ENCODE peak calls at places on chromosomes 16 and 17, in eight cellular contexts. One of them, this sample, is unnamed.

GRCh38 chr17:72590382-72590781 is 469.6 kb downstream of the SOX9 start:
- DNase-seq in Peyer's patch: no peak
- DNase-seq in BJ: no peak
- DNase-seq in glutamatergic neuron: no peak
- DNase-seq in iPS DF 6.9: no peak
- DNase-seq in MCF 10A: peak; percentile 78
- DNase-seq in prostate gland: no peak
- DNase-seq in ovary: no peak
- DNase-seq in this sample: no peak

GRCh38 chr16:85401917-85402766 is 211.0 kb upstream of the GSE1 start:
- DNase-seq in Peyer's patch: no peak
- DNase-seq in BJ: no peak
- DNase-seq in glutamatergic neuron: peak; percentile 15
- DNase-seq in iPS DF 6.9: no peak
- DNase-seq in MCF 10A: no peak
- DNase-seq in prostate gland: no peak
- DNase-seq in ovary: peak; percentile 18
- DNase-seq in this sample: no peak

GRCh38 chr17:20263595-20263994 is 203.7 kb downstream of the LGALS9B start:
- DNase-seq in Peyer's patch: no peak
- DNase-seq in BJ: peak; percentile 26
- DNase-seq in glutamatergic neuron: no peak
- DNase-seq in iPS DF 6.9: no peak
- DNase-seq in MCF 10A: peak; percentile 22
- DNase-seq in prostate gland: no peak
- DNase-seq in ovary: no peak
- DNase-seq in this sample: peak; percentile 37

GRCh38 chr16:78240459-78241222 is 141.2 kb downstream of the WWOX start:
- DNase-seq in Peyer's patch: no peak
- DNase-seq in BJ: no peak
- DNase-seq in glutamatergic neuron: no peak
- DNase-seq in iPS DF 6.9: no peak
- DNase-seq in MCF 10A: peak; percentile 50
- DNase-seq in prostate gland: peak; percentile 58
- DNase-seq in ovary: no peak
- DNase-seq in this sample: no peak

GRCh38 chr17:35743911-35744328 is 9.1 kb downstream of the GAS2L2 start:
- DNase-seq in Peyer's patch: no peak
- DNase-seq in BJ: no peak
- DNase-seq in glutamatergic neuron: no peak
- DNase-seq in iPS DF 6.9: no peak
- DNase-seq in MCF 10A: peak; percentile 44
- DNase-seq in prostate gland: no peak
- DNase-seq in ovary: no peak
- DNase-seq in this sample: no peak

GRCh38 chr17:79633937-79634813 is 23.3 kb upstream of the RBFOX3 start:
- DNase-seq in Peyer's patch: peak; percentile 26
- DNase-seq in BJ: no peak
- DNase-seq in glutamatergic neuron: no peak
- DNase-seq in iPS DF 6.9: no peak
- DNase-seq in MCF 10A: no peak
- DNase-seq in prostate gland: no peak
- DNase-seq in ovary: peak; percentile 2
- DNase-seq in this sample: no peak

GRCh38 chr16:22886908-22887307 is 72.9 kb downstream of the HS3ST2 start:
- DNase-seq in Peyer's patch: no peak
- DNase-seq in BJ: no peak
- DNase-seq in glutamatergic neuron: no peak
- DNase-seq in iPS DF 6.9: no peak
- DNase-seq in MCF 10A: no peak
- DNase-seq in prostate gland: no peak
- DNase-seq in ovary: no peak
- DNase-seq in this sample: no peak

GRCh38 chr17:39663688-39664580 is 1.2 kb upstream of the TCAP start:
- DNase-seq in Peyer's patch: peak; percentile 78
- DNase-seq in BJ: no peak
- DNase-seq in glutamatergic neuron: peak; percentile 65
- DNase-seq in iPS DF 6.9: no peak
- DNase-seq in MCF 10A: no peak
- DNase-seq in prostate gland: no peak
- DNase-seq in ovary: no peak
- DNase-seq in this sample: no peak

GRCh38 chr17:49798182-49798581 is 9.7 kb downstream of the KAT7 start:
- DNase-seq in Peyer's patch: no peak
- DNase-seq in BJ: no peak
- DNase-seq in glutamatergic neuron: no peak
- DNase-seq in iPS DF 6.9: no peak
- DNase-seq in MCF 10A: no peak
- DNase-seq in prostate gland: no peak
- DNase-seq in ovary: no peak
- DNase-seq in this sample: no peak

GRCh38 chr17:67431210-67432015 is 54.3 kb downstream of the PITPNC1 start:
- DNase-seq in Peyer's patch: no peak
- DNase-seq in BJ: peak; percentile 63
- DNase-seq in glutamatergic neuron: no peak
- DNase-seq in iPS DF 6.9: no peak
- DNase-seq in MCF 10A: peak; percentile 77
- DNase-seq in prostate gland: no peak
- DNase-seq in ovary: no peak
- DNase-seq in this sample: no peak

GRCh38 chr16:3665508-3665907 is 11.0 kb downstream of the DNASE1 start:
- DNase-seq in Peyer's patch: no peak
- DNase-seq in BJ: no peak
- DNase-seq in glutamatergic neuron: no peak
- DNase-seq in iPS DF 6.9: no peak
- DNase-seq in MCF 10A: no peak
- DNase-seq in prostate gland: no peak
- DNase-seq in ovary: no peak
- DNase-seq in this sample: no peak

GRCh38 chr17:28726912-28727726 is 1.1 kb upstream of the TLCD1 start:
- DNase-seq in Peyer's patch: peak; percentile 96
- DNase-seq in BJ: peak; percentile 65
- DNase-seq in glutamatergic neuron: peak; percentile 97
- DNase-seq in iPS DF 6.9: no peak
- DNase-seq in MCF 10A: peak; percentile 97
- DNase-seq in prostate gland: peak; percentile 94
- DNase-seq in ovary: peak; percentile 94
- DNase-seq in this sample: peak; percentile 98

GRCh38 chr16:55331648-55332185 is 7.7 kb downstream of the IRX6 start:
- DNase-seq in Peyer's patch: no peak
- DNase-seq in BJ: no peak
- DNase-seq in glutamatergic neuron: no peak
- DNase-seq in iPS DF 6.9: no peak
- DNase-seq in MCF 10A: no peak
- DNase-seq in prostate gland: no peak
- DNase-seq in ovary: no peak
- DNase-seq in this sample: no peak

GRCh38 chr17:9676742-9677387 is 31.5 kb downstream of the USP43 start:
- DNase-seq in Peyer's patch: no peak
- DNase-seq in BJ: no peak
- DNase-seq in glutamatergic neuron: no peak
- DNase-seq in iPS DF 6.9: no peak
- DNase-seq in MCF 10A: peak; percentile 97
- DNase-seq in prostate gland: no peak
- DNase-seq in ovary: no peak
- DNase-seq in this sample: no peak

GRCh38 chr17:4324463-4324862 is 42.0 kb downstream of the UBE2G1 start:
- DNase-seq in Peyer's patch: no peak
- DNase-seq in BJ: no peak
- DNase-seq in glutamatergic neuron: no peak
- DNase-seq in iPS DF 6.9: no peak
- DNase-seq in MCF 10A: no peak
- DNase-seq in prostate gland: no peak
- DNase-seq in ovary: no peak
- DNase-seq in this sample: no peak

GRCh38 chr17:40702271-40702670 is 1.3 kb downstream of the KRT24 start:
- DNase-seq in Peyer's patch: no peak
- DNase-seq in BJ: no peak
- DNase-seq in glutamatergic neuron: no peak
- DNase-seq in iPS DF 6.9: no peak
- DNase-seq in MCF 10A: no peak
- DNase-seq in prostate gland: no peak
- DNase-seq in ovary: no peak
- DNase-seq in this sample: no peak

GRCh38 chr17:35808240-35808961 is 883 bp upstream of the TAF15 start:
- DNase-seq in Peyer's patch: no peak
- DNase-seq in BJ: no peak
- DNase-seq in glutamatergic neuron: no peak
- DNase-seq in iPS DF 6.9: no peak
- DNase-seq in MCF 10A: no peak
- DNase-seq in prostate gland: no peak
- DNase-seq in ovary: no peak
- DNase-seq in this sample: no peak

GRCh38 chr17:35553310-35553709 is 7.3 kb downstream of the SLFN14 start:
- DNase-seq in Peyer's patch: no peak
- DNase-seq in BJ: no peak
- DNase-seq in glutamatergic neuron: no peak
- DNase-seq in iPS DF 6.9: no peak
- DNase-seq in MCF 10A: no peak
- DNase-seq in prostate gland: no peak
- DNase-seq in ovary: no peak
- DNase-seq in this sample: no peak

This sample was measured in NCI-H748 treated with DMSO at 0.1 percent for 48 hours.